ENCODE peak calls at places on chromosome 17, in ten cellular contexts. H, T, B, J, D, Z, X, I, R and F are unnamed samples.

GRCh38 chr17:22310717-22311686 is 618.7 kb downstream of the KCNJ18 start:
- DNase-seq in H (no peak), T (no peak), B (peak; percentile 72), J (peak; percentile 17), D (no peak), Z (no peak), X (no peak), I (no peak), R (peak; percentile 32), F (peak; percentile 89)

GRCh38 chr17:41687828-41688640 is 651 bp upstream of the EIF1 start:
- DNase-seq in H (peak; percentile 15), T (no peak), B (no peak), J (peak; percentile 65), D (peak; percentile 82), Z (peak; percentile 73), X (peak; percentile 76), I (no peak), R (peak; percentile 49), F (peak; percentile 77)

GRCh38 chr17:15262291-15263205 is 2.6 kb downstream of the PMP22 start:
- DNase-seq in H (peak; percentile 83), T (peak; percentile 74), B (peak; percentile 97), J (peak; percentile 90), D (peak; percentile 35), Z (peak; percentile 88), X (peak; percentile 94), I (peak; percentile 94), R (peak; percentile 92), F (peak; percentile 92)

GRCh38 chr17:17938388-17939107 is 33.7 kb downstream of the TOM1L2 start:
- DNase-seq in H (no peak), T (no peak), B (no peak), J (no peak), D (no peak), Z (no peak), X (no peak), I (no peak), R (no peak), F (no peak)

GRCh38 chr17:58335779-58336455 is 7.3 kb upstream of the TSPOAP1 start:
- DNase-seq in H (no peak), T (no peak), B (no peak), J (no peak), D (peak; percentile 91), Z (peak; percentile 75), X (no peak), I (no peak), R (no peak), F (no peak)

GRCh38 chr17:38702900-38703741 is 2.0 kb upstream of the MLLT6 start:
- DNase-seq in H (no peak), T (no peak), B (no peak), J (peak; percentile 33), D (peak; percentile 56), Z (peak; percentile 79), X (no peak), I (no peak), R (no peak), F (peak; percentile 40)

GRCh38 chr17:69187294-69187693 is 41.3 kb downstream of the ABCA10 start:
- DNase-seq in H (no peak), T (no peak), B (no peak), J (no peak), D (no peak), Z (no peak), X (no peak), I (no peak), R (no peak), F (no peak)

GRCh38 chr17:80679816-80680215 is 135.2 kb downstream of the RPTOR start:
- DNase-seq in H (no peak), T (no peak), B (no peak), J (no peak), D (no peak), Z (no peak), X (no peak), I (no peak), R (no peak), F (no peak)

GRCh38 chr17:44907696-44908470 is 7.4 kb downstream of the GFAP start:
- DNase-seq in H (no peak), T (no peak), B (no peak), J (no peak), D (no peak), Z (no peak), X (peak; percentile 8), I (no peak), R (no peak), F (no peak)

GRCh38 chr17:42775534-42776098 is 2.4 kb downstream of the VPS25 start:
- DNase-seq in H (peak; percentile 66), T (no peak), B (no peak), J (no peak), D (no peak), Z (no peak), X (no peak), I (no peak), R (no peak), F (no peak)

GRCh38 chr17:28112199-28112995 is 69.9 kb downstream of the NLK start:
- DNase-seq in H (peak; percentile 35), T (no peak), B (no peak), J (no peak), D (no peak), Z (no peak), X (no peak), I (peak; percentile 64), R (no peak), F (no peak)

GRCh38 chr17:2028737-2029136 is 1.2 kb upstream of the DPH1 start:
- DNase-seq in H (no peak), T (no peak), B (no peak), J (no peak), D (no peak), Z (no peak), X (no peak), I (no peak), R (no peak), F (no peak)
- TF ChIP-seq CTCF in H (no peak), T (no peak), B (no peak), J (no peak), D (no peak), Z (no peak), X (no peak), I (no peak), R (no peak), F (no peak)

GRCh38 chr17:40315678-40316570 is 6.9 kb downstream of the RARA start:
- DNase-seq in H (no peak), T (no peak), B (no peak), J (no peak), D (no peak), Z (peak; percentile 39), X (peak; percentile 22), I (no peak), R (no peak), F (no peak)

GRCh38 chr17:40317880-40318834 is 9.2 kb downstream of the RARA start:
- DNase-seq in H (peak; percentile 94), T (peak; percentile 91), B (peak; percentile 99), J (peak; percentile 96), D (peak; percentile 98), Z (peak; percentile 97), X (peak; percentile 97), I (peak; percentile 94), R (peak; percentile 98), F (peak; percentile 99)

GRCh38 chr17:40316571-40317344 is 7.8 kb downstream of the RARA start:
- DNase-seq in H (peak; percentile 75), T (no peak), B (peak; percentile 82), J (peak; percentile 81), D (peak; percentile 17), Z (peak; percentile 84), X (peak; percentile 83), I (peak; percentile 65), R (peak; percentile 86), F (no peak)

GRCh38 chr17:40318835-40319332 is 9.9 kb downstream of the RARA start:
- DNase-seq in H (no peak), T (no peak), B (no peak), J (peak; percentile 20), D (peak; percentile 45), Z (peak; percentile 62), X (peak; percentile 41), I (no peak), R (no peak), F (no peak)

GRCh38 chr17:40317345-40317873 is 8.4 kb downstream of the RARA start:
- DNase-seq in H (peak; percentile 70), T (no peak), B (peak; percentile 93), J (peak; percentile 65), D (peak; percentile 63), Z (no peak), X (peak; percentile 72), I (peak; percentile 65), R (peak; percentile 64), F (no peak)
- H3K4me1 ChIP-seq in H (peaks cover 68% of the 10 kb centered on the region), T (peaks cover 47% of the 10 kb centered on the region), B (peaks cover 86% of the 10 kb centered on the region), J (peaks cover 48% of the 10 kb centered on the region), D (peaks cover 8% of the 10 kb centered on the region), Z (peaks cover 40% of the 10 kb centered on the region), X (peaks cover 39% of the 10 kb centered on the region), I (peaks cover 63% of the 10 kb centered on the region), R (peaks cover 20% of the 10 kb centered on the region), F (peaks cover 60% of the 10 kb centered on the region)

DNA sequence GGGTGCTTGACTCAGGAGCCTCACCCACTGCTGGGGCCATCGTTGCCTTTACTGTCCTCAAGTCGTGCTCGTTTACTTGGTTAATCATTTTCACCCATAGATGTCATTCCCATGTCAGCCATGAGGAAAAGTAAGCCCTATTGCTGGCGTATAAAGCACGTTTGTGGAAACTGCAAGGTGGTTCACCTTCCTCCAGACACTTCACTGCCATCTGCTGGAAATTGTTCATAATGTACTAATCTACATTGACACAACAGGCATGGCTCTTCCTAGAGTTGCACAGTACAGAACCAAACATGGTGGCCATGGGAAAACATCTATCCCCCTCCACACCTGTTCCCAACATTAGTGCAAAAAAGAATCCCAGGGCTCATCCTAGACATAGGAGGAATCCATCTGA is 116.6 kb downstream of the ZNF18 start:
- DNase-seq in H (no peak), T (no peak), B (peak; percentile 33), J (peak; percentile 7), D (no peak), Z (no peak), X (no peak), I (no peak), R (no peak), F (no peak)
- TF ChIP-seq CTCF in H (no peak), T (no peak), B (peak; percentile 34), J (peak; percentile 33), D (no peak), Z (peak; percentile 16), X (no peak), I (no peak), R (peak; percentile 49), F (peak; percentile 24)

GRCh38 chr17:59342681-59343127 is 11.2 kb downstream of the YPEL2 start:
- DNase-seq in H (no peak), T (no peak), B (no peak), J (no peak), D (no peak), Z (no peak), X (no peak), I (no peak), R (no peak), F (no peak)

GRCh38 chr17:59346876-59347407 is 15.5 kb downstream of the YPEL2 start:
- DNase-seq in H (no peak), T (no peak), B (no peak), J (no peak), D (no peak), Z (no peak), X (no peak), I (no peak), R (no peak), F (no peak)

GRCh38 chr17:59346341-59346740 is 14.9 kb downstream of the YPEL2 start:
- DNase-seq in H (no peak), T (no peak), B (no peak), J (no peak), D (no peak), Z (no peak), X (no peak), I (no peak), R (no peak), F (no peak)

GRCh38 chr17:59347975-59348391 is 16.5 kb downstream of the YPEL2 start:
- DNase-seq in H (no peak), T (no peak), B (no peak), J (no peak), D (no peak), Z (no peak), X (no peak), I (no peak), R (no peak), F (no peak)

GRCh38 chr17:59345476-59345875 is 14.0 kb downstream of the YPEL2 start:
- DNase-seq in H (no peak), T (no peak), B (no peak), J (no peak), D (no peak), Z (no peak), X (no peak), I (no peak), R (no peak), F (no peak)
- H3K4me1 ChIP-seq in H (peaks cover 2% of the 10 kb centered on the region), T (peaks cover 19% of the 10 kb centered on the region), B (no peaks in the 10 kb centered on the region), J (peaks cover 27% of the 10 kb centered on the region), D (no peaks in the 10 kb centered on the region), Z (no peaks in the 10 kb centered on the region), X (peaks cover 9% of the 10 kb centered on the region), I (no peaks in the 10 kb centered on the region), R (peaks cover 6% of the 10 kb centered on the region), F (peaks cover 6% of the 10 kb centered on the region)